ENCODE peak calls at places on chromosomes 1 and 21, in four cellular contexts. T is GM12865, P is pancreas, H is HFFc6. L is an unnamed sample.

GRCh38 chr1:6180215-6180577 is at the start of gene CHD5:
- DNase-seq in T (no peak), P (no peak), H (no peak), L (peak)

GRCh38 chr21:34846601-34847112 is 177.9 kb downstream of the CLIC6 start:
- DNase-seq in T (no peak), P (no peak), H (peak), L (no peak)

GRCh38 chr1:205536759-205537361 is 32.4 kb downstream of the CDK18 start:
- DNase-seq in T (no peak), P (peak), H (no peak), L (peak)

GRCh38 chr1:32367912-32368635 is 5.7 kb downstream of the TSSK3 start:
- DNase-seq in T (no peak), P (no peak), H (no peak), L (no peak)

GRCh38 chr1:234709473-234710279 is 99.7 kb upstream of the IRF2BP2 start:
- DNase-seq in T (no peak), P (no peak), H (no peak), L (no peak)

GRCh38 chr1:167499657-167500056 is 18.7 kb downstream of the CD247 start:
- DNase-seq in T (peak), P (no peak), H (no peak), L (peak)

GRCh38 chr1:70483342-70483741 is 72.3 kb downstream of the CTH start:
- DNase-seq in T (no peak), P (no peak), H (no peak), L (no peak)

GRCh38 chr1:27669876-27670275 is 2.1 kb downstream of the IFI6 start:
- DNase-seq in T (no peak), P (no peak), H (no peak), L (no peak)

GRCh38 chr1:61082336-61083013 is at the start of gene NFIA:
- DNase-seq in T (no peak), P (peak), H (peak), L (peak)

GRCh38 chr1:45456531-45456930 is 34.4 kb downstream of the TESK2 start:
- DNase-seq in T (no peak), P (no peak), H (no peak), L (no peak)

GRCh38 chr1:9106286-9106685 is 22.6 kb downstream of the GPR157 start:
- DNase-seq in T (no peak), P (no peak), H (no peak), L (no peak)

GRCh38 chr1:245444971-245445370 is 290.2 kb downstream of the KIF26B start:
- DNase-seq in T (no peak), P (no peak), H (no peak), L (no peak)

GRCh38 chr1:150931773-150932172 is 5.6 kb downstream of the SETDB1 start:
- DNase-seq in T (peak), P (no peak), H (peak), L (no peak)

GRCh38 chr1:64478594-64479248 is 8.8 kb downstream of the CACHD1 start:
- DNase-seq in T (no peak), P (no peak), H (no peak), L (no peak)

GRCh38 chr1:980137-980571 is 1.7 kb downstream of the PERM1 start:
- DNase-seq in T (no peak), P (no peak), H (no peak), L (no peak)

GRCh38 chr1:41360074-41361027 is 883 bp upstream of the FOXO6 start:
- DNase-seq in T (no peak), P (no peak), H (no peak), L (no peak)

GRCh38 chr1:60573726-60574409 is 500.3 kb upstream of the C1orf87 start:
- DNase-seq in T (no peak), P (no peak), H (no peak), L (no peak)

GRCh38 chr1:230009611-230010313 is 57.3 kb upstream of the GALNT2 start:
- DNase-seq in T (no peak), P (no peak), H (no peak), L (no peak)

GRCh38 chr1:56334027-56334426 is 245.3 kb downstream of the PLPP3 start:
- DNase-seq in T (no peak), P (no peak), H (no peak), L (no peak)

GRCh38 chr21:43345746-43346409 is 81.1 kb downstream of the SIK1 start:
- DNase-seq in T (no peak), P (peak), H (peak), L (peak)

GRCh38 chr1:158794247-158794646 is 13.2 kb upstream of the OR6N2 start:
- DNase-seq in T (no peak), P (no peak), H (no peak), L (no peak)

GRCh38 chr1:204650911-204651570 is 34.5 kb downstream of the LRRN2 start:
- DNase-seq in T (no peak), P (no peak), H (peak), L (no peak)

GRCh38 chr1:28601696-28602095 is 9.6 kb downstream of the RAB42 start:
- DNase-seq in T (peak), P (no peak), H (peak), L (peak)

GRCh38 chr1:225746361-225747179 is 31.1 kb upstream of the SRP9 start:
- DNase-seq in T (no peak), P (peak), H (peak), L (no peak)

GRCh38 chr1:14820320-14821085 is 222.0 kb downstream of the KAZN start:
- DNase-seq in T (no peak), P (no peak), H (no peak), L (no peak)

GRCh38 chr21:16304700-16305099 is 574.9 kb downstream of the USP25 start:
- DNase-seq in T (no peak), P (no peak), H (no peak), L (no peak)

DNA sequence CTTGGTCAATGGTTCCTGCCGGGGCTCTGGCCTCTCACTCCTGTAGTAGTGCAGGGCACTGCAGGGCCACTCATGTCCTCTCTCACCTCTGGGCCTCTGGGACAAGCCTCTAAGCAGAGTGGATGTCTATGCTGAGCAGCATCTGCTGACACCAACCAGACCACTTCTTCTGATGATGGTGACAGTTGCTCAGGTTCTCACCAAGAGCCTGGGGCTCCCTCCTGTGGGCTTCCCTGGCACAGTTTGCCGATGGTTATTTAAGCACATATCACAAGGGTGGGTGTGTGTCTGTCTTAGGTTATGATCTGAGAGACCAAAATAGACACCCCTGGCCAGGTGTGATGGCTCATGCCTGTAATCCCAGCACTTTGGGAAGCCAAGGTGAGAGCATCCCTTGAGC is 17.4 kb upstream of the GPR137B start:
- DNase-seq in T (peak), P (no peak), H (no peak), L (peak)
- TF ChIP-seq CTCF in T (peak), P (no peak), H (peak), L (no peak)

DNA sequence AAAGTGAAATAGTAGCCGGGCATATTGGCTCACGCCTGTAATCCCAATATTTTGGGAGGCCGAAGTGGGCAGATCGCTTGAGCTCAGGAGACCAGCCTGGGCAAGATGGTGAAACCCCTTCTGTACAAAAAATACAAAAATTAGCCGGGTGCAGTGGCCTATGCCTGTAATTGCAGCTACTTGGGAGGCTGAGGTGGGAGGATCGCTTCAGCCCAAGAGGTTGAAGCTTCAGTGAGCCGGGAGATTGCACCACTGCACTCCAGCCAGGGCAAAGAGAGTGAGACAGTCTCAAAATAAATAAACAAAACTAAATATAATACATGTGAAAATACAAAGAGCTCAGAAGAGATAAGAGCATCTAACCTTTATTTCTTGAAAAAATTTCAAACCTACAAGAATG is 2.3 kb upstream of the MSTO1 start:
- DNase-seq in T (no peak), P (no peak), H (no peak), L (peak)
- TF ChIP-seq CTCF in T (no peak), P (no peak), H (no peak), L (no peak)

GRCh38 chr1:178543291-178543609 is 30.3 kb downstream of the TEX35 start:
- DNase-seq in T (no peak), P (no peak), H (no peak), L (peak)

GRCh38 chr1:178541829-178542553 is 29.1 kb downstream of the TEX35 start:
- DNase-seq in T (peak), P (peak), H (no peak), L (peak)

GRCh38 chr1:178544531-178544930 is 31.6 kb downstream of the TEX35 start:
- DNase-seq in T (no peak), P (no peak), H (no peak), L (no peak)

GRCh38 chr1:178541396-178541795 is 28.5 kb downstream of the TEX35 start:
- DNase-seq in T (no peak), P (no peak), H (no peak), L (no peak)

DNA sequence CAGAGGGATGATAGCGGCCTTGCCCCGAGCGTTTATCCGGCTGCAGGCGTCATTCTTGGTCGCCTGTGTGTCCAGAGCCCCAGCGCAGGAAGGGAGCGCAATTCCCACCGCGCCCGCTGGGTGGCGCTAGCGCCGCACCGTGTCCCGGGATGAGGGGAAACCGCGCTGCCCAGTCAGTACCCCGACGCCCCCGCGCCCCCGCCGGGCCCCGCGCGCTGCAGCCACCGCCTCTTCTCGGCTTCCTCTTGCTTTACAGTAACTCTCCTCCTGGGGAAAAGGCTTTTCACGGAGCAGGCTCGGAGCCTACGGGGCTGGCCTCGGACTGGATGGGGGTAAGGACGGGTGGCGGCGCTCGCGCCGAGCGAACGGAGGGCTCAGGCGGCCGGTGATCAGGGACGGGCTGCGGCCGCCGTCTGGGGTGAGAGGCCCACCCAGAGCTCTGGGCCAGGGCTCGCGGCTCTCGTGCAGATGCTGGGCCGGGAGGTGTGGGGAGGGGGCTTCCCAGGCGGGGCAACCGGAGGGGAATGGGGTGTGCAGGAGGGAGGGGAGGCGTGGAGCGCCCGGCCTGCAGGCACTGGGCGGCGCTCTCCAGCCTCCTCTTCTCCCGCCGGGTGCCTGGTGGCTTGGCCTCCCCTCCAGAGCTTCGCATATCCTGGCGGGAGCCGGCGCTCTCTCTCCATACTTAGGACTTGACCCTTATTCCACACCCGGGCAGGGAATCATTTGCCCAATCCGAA is 29.8 kb downstream of the TEX35 start:
- DNase-seq in T (peak), P (peak), H (peak), L (peak)
- TF ChIP-seq CTCF in T (peak), P (peak), H (peak), L (peak)

GRCh38 chr1:99756598-99756997 is 9.8 kb downstream of the FRRS1 start:
- DNase-seq in T (no peak), P (no peak), H (peak), L (no peak)
- TF ChIP-seq CTCF in T (no peak), P (no peak), H (no peak), L (no peak)

DNA sequence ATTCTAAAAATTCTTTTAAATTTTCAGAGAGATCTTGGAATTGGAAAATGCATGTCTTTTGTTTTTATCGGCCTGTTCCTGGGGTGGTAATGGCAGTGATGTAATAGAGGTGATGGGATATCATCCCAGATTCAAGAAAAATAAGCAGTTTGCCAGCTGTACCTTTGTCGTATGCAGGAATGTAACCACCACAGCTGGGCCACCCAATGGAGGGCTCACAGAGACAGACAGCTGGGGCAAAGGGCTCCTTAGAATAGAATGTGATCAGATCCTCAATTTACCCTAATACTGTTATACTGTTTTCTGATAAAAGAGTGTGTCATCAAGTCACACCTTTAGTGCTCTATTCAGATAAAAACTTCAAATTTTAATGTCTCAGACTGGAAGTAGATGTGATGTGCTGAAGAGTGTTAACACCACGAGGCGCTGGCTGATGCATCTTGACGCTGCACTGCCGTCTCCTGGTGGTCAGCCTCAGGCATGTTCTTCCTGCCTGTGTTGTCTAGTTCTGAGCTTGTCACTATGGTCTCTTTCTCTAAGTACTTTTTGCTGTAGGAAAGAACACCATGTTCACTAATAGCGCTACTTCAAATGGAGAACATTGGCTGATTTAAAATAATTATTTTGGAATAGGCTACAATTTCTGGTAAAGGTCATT is 78.8 kb downstream of the C1orf21 start:
- DNase-seq in T (no peak), P (no peak), H (no peak), L (no peak)
- TF ChIP-seq CTCF in T (no peak), P (no peak), H (peak), L (no peak)

L was measured in activated CD8-positive, alpha-beta T cell treated with anti-CD3 and anti-CD28 coated beads for 36 hours.